ENCODE peak calls at places on chromosome 2, in four cellular contexts. F, U, T and O are unnamed samples.
A peak's percentile ranks its signal among the peaks of the same experiment; 100 is the strongest.

GRCh38 chr2:160484859-160485520 is 8.6 kb downstream of the RBMS1 start:
- DNase-seq in F (no peak), U (no peak), T (no peak), O (no peak)

GRCh38 chr2:43402002-43402401 is 175.6 kb upstream of the ZFP36L2 start:
- DNase-seq in F (no peak), U (peak; percentile 17), T (no peak), O (peak; percentile 2)

GRCh38 chr2:136394136-136395060 is 276.4 kb upstream of the CXCR4 start:
- DNase-seq in F (peak; percentile 14), U (peak; percentile 89), T (no peak), O (peak; percentile 4)

GRCh38 chr2:37282746-37283145 is 41.9 kb downstream of the PRKD3 start:
- DNase-seq in F (peak; percentile 45), U (no peak), T (no peak), O (no peak)

GRCh38 chr2:12507295-12507694 is 209.4 kb upstream of the TRIB2 start:
- DNase-seq in F (no peak), U (no peak), T (no peak), O (no peak)

GRCh38 chr2:172484253-172484652 is 56.9 kb downstream of the ITGA6 start:
- DNase-seq in F (peak; percentile 30), U (peak; percentile 16), T (no peak), O (peak; percentile 14)

GRCh38 chr2:217433522-217433921 is 569.3 kb downstream of the TNS1 start:
- DNase-seq in F (no peak), U (no peak), T (no peak), O (peak; percentile 6)

GRCh38 chr2:11596801-11597200 is 63.0 kb downstream of the GREB1 start:
- DNase-seq in F (no peak), U (no peak), T (no peak), O (no peak)

GRCh38 chr2:135742307-135742838 is 718 bp downstream of the UBXN4 start:
- DNase-seq in F (peak; percentile 66), U (peak; percentile 66), T (peak; percentile 48), O (peak; percentile 69)

GRCh38 chr2:168697668-168698121 is 104.7 kb upstream of the NOSTRIN start:
- DNase-seq in F (no peak), U (no peak), T (no peak), O (no peak)

GRCh38 chr2:216569765-216570164 is 63.5 kb upstream of the IGFBP2 start:
- DNase-seq in F (no peak), U (no peak), T (no peak), O (no peak)

GRCh38 chr2:241562269-241562891 is 3.8 kb downstream of the BOK start:
- DNase-seq in F (no peak), U (no peak), T (no peak), O (no peak)

GRCh38 chr2:32591669-32592463 is 36.0 kb upstream of the TTC27 start:
- DNase-seq in F (peak; percentile 19), U (peak; percentile 40), T (no peak), O (no peak)

GRCh38 chr2:67806816-67807215 is 256.0 kb downstream of the C1D start:
- DNase-seq in F (no peak), U (no peak), T (no peak), O (no peak)

GRCh38 chr2:121201796-121202195 is 83.2 kb downstream of the TFCP2L1 start:
- DNase-seq in F (no peak), U (no peak), T (no peak), O (no peak)

GRCh38 chr2:171566753-171567152 is 44.5 kb downstream of the CYBRD1 start:
- DNase-seq in F (no peak), U (no peak), T (no peak), O (no peak)

GRCh38 chr2:7884338-7884737 is 797.5 kb upstream of the ID2 start:
- DNase-seq in F (no peak), U (no peak), T (no peak), O (no peak)

GRCh38 chr2:72271276-72271614 is 123.6 kb upstream of the CYP26B1 start:
- DNase-seq in F (no peak), U (no peak), T (no peak), O (no peak)

GRCh38 chr2:120780402-120780801 is 44.7 kb downstream of the GLI2 start:
- DNase-seq in F (no peak), U (no peak), T (no peak), O (no peak)